ENCODE peak calls at places on chromosomes 7 and 10, in seven cellular contexts. Y is fibroblast of mammary gland, B is AG09309, M is lower leg skin, F is GM06990, U is tibial artery, N is HL-60. A is an unnamed sample.

GRCh38 chr7:45566386-45566785 is 7.8 kb upstream of the ADCY1 start:
- DNase-seq in U (no peak), Y (no peak), F (no peak), N (no peak), B (no peak), M (no peak), A (peak)

GRCh38 chr10:24824124-24824523 is 100.4 kb upstream of the ARHGAP21 start:
- DNase-seq in N (no peak), F (no peak), M (no peak), U (no peak), B (no peak), Y (peak), A (no peak)

GRCh38 chr7:26681819-26682418 is 182.5 kb downstream of the SKAP2 start:
- DNase-seq in Y (peak), F (no peak), M (no peak), N (no peak), B (no peak), U (no peak), A (no peak)

GRCh38 chr10:50431791-50432190 is 180.5 kb upstream of the ASAH2 start:
- DNase-seq in N (no peak), Y (peak), M (no peak), F (peak), U (no peak), B (peak), A (no peak)

GRCh38 chr10:60968504-60968903 is 24.5 kb upstream of the RHOBTB1 start:
- DNase-seq in N (no peak), F (no peak), B (no peak), U (no peak), Y (no peak), M (no peak), A (no peak)

GRCh38 chr10:92011560-92012214 is 88.1 kb downstream of the BTAF1 start:
- DNase-seq in Y (peak), F (no peak), M (no peak), N (no peak), U (no peak), B (no peak), A (no peak)

GRCh38 chr7:5477723-5478531 is 54.3 kb upstream of the TNRC18 start:
- DNase-seq in N (no peak), U (no peak), B (no peak), F (no peak), M (no peak), Y (no peak), A (no peak)

GRCh38 chr7:16063691-16064090 is 357.6 kb downstream of the CRPPA start:
- DNase-seq in F (no peak), Y (peak), M (no peak), U (no peak), N (no peak), B (no peak), A (no peak)

GRCh38 chr10:34028936-34029335 is 694.5 kb upstream of the NRP1 start:
- DNase-seq in N (no peak), B (no peak), M (no peak), F (no peak), U (no peak), Y (no peak), A (no peak)

GRCh38 chr10:80530251-80530650 is 7.5 kb upstream of the SH2D4B start:
- DNase-seq in M (no peak), N (peak), Y (peak), F (no peak), B (no peak), U (no peak), A (no peak)

GRCh38 chr7:151148319-151149259 is 18.9 kb downstream of the GBX1 start:
- DNase-seq in N (no peak), B (no peak), U (no peak), Y (no peak), F (no peak), M (no peak), A (peak)

GRCh38 chr10:133167693-133168616 is 7.9 kb downstream of the KNDC1 start:
- DNase-seq in F (no peak), U (peak), B (no peak), N (no peak), M (no peak), Y (no peak), A (no peak)

GRCh38 chr10:126459878-126460481 is 71.7 kb upstream of the ADAM12 start:
- DNase-seq in B (peak), Y (peak), F (no peak), M (no peak), U (no peak), N (no peak), A (no peak)

GRCh38 chr10:87090779-87091178 is 3.9 kb downstream of the GLUD1 start:
- DNase-seq in B (no peak), F (no peak), M (no peak), Y (peak), U (no peak), N (no peak), A (no peak)

GRCh38 chr7:129664029-129665012 is 52.8 kb downstream of the NRF1 start:
- DNase-seq in Y (peak), M (no peak), F (no peak), U (no peak), B (peak), N (no peak), A (no peak)

GRCh38 chr7:157619753-157620525 is 283.1 kb downstream of the DNAJB6 start:
- DNase-seq in N (no peak), B (no peak), M (no peak), Y (no peak), U (no peak), F (no peak), A (no peak)

GRCh38 chr7:134802762-134803161 is 23.3 kb downstream of the CALD1 start:
- DNase-seq in B (no peak), F (no peak), Y (no peak), N (no peak), U (no peak), M (no peak), A (no peak)

GRCh38 chr10:103197177-103197576 is 4.1 kb upstream of the NT5C2 start:
- DNase-seq in B (no peak), U (peak), Y (peak), N (peak), F (no peak), M (peak), A (no peak)

GRCh38 chr10:132493246-132493755 is 44.3 kb upstream of the INPP5A start:
- DNase-seq in Y (no peak), B (no peak), M (no peak), F (no peak), U (no peak), N (no peak), A (no peak)

GRCh38 chr7:100584677-100585510 is 1.0 kb downstream of the LRCH4 start:
- DNase-seq in F (no peak), Y (peak), U (no peak), M (peak), B (peak), N (no peak), A (no peak)

GRCh38 chr10:82889703-82890102 is 1014.7 kb downstream of the NRG3 start:
- DNase-seq in M (no peak), Y (no peak), B (no peak), N (no peak), U (no peak), F (no peak), A (no peak)

GRCh38 chr7:151089893-151090730 is 3.8 kb downstream of the AGAP3 start:
- DNase-seq in Y (peak), U (no peak), M (no peak), B (no peak), F (no peak), N (no peak), A (no peak)

GRCh38 chr10:99427566-99428150 is 2.8 kb downstream of the GOT1 start:
- DNase-seq in B (no peak), M (no peak), F (no peak), N (no peak), Y (no peak), U (no peak), A (no peak)

GRCh38 chr10:37240223-37240622 is 114.8 kb downstream of the ANKRD30A start:
- DNase-seq in U (no peak), N (no peak), B (no peak), M (no peak), Y (no peak), F (no peak), A (no peak)

GRCh38 chr10:78255796-78256638 is 222.4 kb downstream of the RPS24 start:
- DNase-seq in M (peak), U (peak), B (peak), N (peak), F (no peak), Y (peak), A (no peak)

GRCh38 chr10:48289652-48290238 is 15.2 kb upstream of the FRMPD2 start:
- DNase-seq in U (peak), M (peak), F (no peak), Y (peak), B (peak), N (no peak), A (no peak)

GRCh38 chr10:22554481-22555182 is 159.7 kb downstream of the PIP4K2A start:
- DNase-seq in Y (peak), B (no peak), M (peak), F (no peak), U (peak), N (no peak), A (no peak)

DNA sequence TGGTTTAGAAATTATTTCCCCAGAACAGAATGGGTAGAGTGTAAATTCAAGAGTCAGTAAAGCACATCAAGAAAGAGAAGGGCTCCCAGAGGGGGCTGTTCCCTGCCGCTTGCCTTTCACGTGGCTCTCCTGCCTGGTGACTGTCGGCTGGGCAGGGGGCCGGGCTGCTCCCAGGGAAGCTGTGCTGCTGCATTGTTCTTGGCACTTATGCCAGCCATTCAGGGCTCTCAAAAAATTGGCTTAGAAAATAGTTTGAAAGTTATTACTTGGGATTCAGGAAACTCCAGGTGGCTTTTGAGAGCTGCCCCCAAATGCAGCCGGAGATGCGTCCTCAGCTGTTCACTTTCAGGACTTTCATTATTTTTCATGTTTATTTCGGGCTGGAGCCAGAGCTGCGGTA is 93.9 kb downstream of the SORCS3 start:
- DNase-seq in M (no peak), Y (no peak), U (no peak), N (no peak), F (no peak), B (no peak), A (no peak)
- H3K4me3 ChIP-seq in M (no peak), Y (no peak), U (no peak), N (no peak), F (no peak), B (no peak), A (no peak)

GRCh38 chr7:106870528-106870927 is 5.4 kb downstream of the PIK3CG start:
- DNase-seq in F (no peak), Y (no peak), U (no peak), B (no peak), N (no peak), M (no peak), A (no peak)

GRCh38 chr7:106869954-106870353 is 4.9 kb downstream of the PIK3CG start:
- DNase-seq in Y (no peak), M (no peak), N (no peak), F (no peak), B (no peak), U (no peak), A (no peak)

GRCh38 chr7:106871793-106872571 is 6.9 kb downstream of the PIK3CG start:
- DNase-seq in N (no peak), Y (no peak), B (no peak), M (no peak), U (no peak), F (no peak), A (no peak)

GRCh38 chr7:106872763-106873162 is 7.7 kb downstream of the PIK3CG start:
- DNase-seq in B (no peak), N (no peak), M (no peak), Y (no peak), F (no peak), U (no peak), A (no peak)

GRCh38 chr7:106870983-106871410 is 5.9 kb downstream of the PIK3CG start:
- DNase-seq in Y (peak), U (no peak), M (no peak), B (no peak), F (peak), N (peak), A (no peak)
- H3K4me3 ChIP-seq in Y (no peak), U (no peak), M (no peak), B (no peak), F (peak), N (peak), A (no peak)

GRCh38 chr7:153444591-153444990 is 607.6 kb upstream of the DPP6 start:
- DNase-seq in B (no peak), Y (no peak), U (no peak), F (no peak), M (no peak), N (no peak), A (no peak)

GRCh38 chr7:153443031-153443430 is 609.2 kb upstream of the DPP6 start:
- DNase-seq in U (no peak), B (no peak), M (no peak), Y (no peak), N (no peak), F (no peak), A (peak)

GRCh38 chr7:153446490-153446889 is 605.7 kb upstream of the DPP6 start:
- DNase-seq in B (no peak), M (no peak), U (no peak), Y (no peak), N (no peak), F (no peak), A (no peak)

GRCh38 chr7:153445641-153446040 is 606.6 kb upstream of the DPP6 start:
- DNase-seq in Y (no peak), N (no peak), M (no peak), U (no peak), B (no peak), F (no peak), A (no peak)

DNA sequence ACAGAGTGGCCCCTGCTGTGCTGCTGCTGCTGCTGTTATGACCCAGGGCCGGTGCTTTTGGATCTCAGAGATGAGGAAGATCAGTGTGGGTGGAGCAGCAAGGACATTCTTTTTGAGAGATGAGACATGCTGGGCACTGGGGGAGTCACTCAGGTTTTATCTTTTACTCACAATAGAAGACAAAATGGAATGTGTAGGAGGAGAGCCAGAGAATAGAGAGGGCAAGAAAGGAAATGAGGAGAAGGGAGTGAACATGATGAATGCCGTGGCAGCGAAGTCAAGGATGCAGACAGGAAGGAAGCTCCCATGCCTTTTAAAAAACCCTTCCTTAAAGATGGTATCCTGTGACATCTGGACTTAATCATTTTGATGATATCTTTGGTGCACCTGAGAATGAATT is 611.4 kb upstream of the DPP6 start:
- DNase-seq in F (no peak), B (no peak), N (no peak), Y (no peak), M (no peak), U (no peak), A (no peak)
- H3K4me3 ChIP-seq in F (no peak), B (no peak), N (no peak), Y (no peak), M (no peak), U (no peak), A (no peak)

DNA sequence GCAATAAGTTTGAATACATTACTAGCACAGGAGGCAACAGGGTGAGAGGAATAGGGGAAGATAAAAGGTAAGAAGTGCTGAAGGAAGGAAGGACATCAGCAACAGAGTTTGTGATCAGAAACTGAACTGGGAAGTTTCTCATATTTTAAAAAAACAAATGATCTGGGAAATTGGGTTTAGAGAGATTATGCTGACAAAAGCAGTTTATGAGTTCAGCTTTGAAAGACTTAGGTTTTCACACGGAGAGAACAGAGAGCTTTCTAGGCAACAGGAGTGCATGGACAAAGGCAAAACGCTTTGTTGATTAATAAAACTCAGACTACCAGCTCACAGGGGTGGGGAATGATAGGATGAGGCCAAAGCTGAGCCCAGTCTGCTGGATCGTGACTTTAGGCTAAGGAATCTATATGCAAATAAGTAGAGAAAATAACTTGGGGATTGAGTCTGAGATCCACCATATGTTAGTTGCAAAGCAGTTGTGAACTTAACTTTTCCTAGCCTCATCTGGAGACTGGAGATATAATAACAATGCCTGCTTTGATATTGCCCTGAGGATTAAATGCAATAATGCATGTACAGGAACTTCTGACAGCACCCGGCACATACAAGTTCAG is 4.2 kb downstream of the OSBPL3 start:
- DNase-seq in F (no peak), M (no peak), N (no peak), B (no peak), U (no peak), Y (no peak), A (no peak)
- H3K4me3 ChIP-seq in F (no peak), M (no peak), N (no peak), B (no peak), U (no peak), Y (no peak), A (no peak)

GRCh38 chr7:141511370-141512335 is 39.6 kb upstream of the AGK start:
- DNase-seq in N (no peak), Y (no peak), M (no peak), F (no peak), B (no peak), U (no peak), A (no peak)
- H3K4me3 ChIP-seq in N (no peak), Y (no peak), M (no peak), F (peak), B (no peak), U (no peak), A (peak)

DNA sequence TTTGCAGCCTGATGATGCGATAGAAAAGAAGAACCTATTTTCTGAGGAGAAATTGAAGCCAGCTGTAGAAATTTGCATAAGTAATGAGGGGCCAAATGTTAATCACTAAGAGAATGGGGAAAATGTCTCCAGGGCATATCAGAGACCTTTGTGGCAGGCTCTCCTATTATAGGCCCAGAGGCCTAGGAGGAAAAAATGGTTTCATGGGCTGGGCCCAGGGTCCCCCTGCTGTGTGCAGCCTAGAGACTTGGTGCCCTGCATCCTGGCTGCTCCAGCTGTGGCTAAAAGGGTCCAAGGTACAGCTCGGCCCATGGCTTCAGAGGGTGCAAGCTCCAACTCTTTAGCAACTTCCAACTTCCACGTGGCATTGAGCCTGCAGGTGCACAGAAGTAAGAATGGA is 123.4 kb downstream of the STK31 start:
- DNase-seq in Y (no peak), N (no peak), B (no peak), F (no peak), M (no peak), U (no peak), A (no peak)
- H3K4me3 ChIP-seq in Y (no peak), N (no peak), B (no peak), F (no peak), M (no peak), U (no peak), A (no peak)

DNA sequence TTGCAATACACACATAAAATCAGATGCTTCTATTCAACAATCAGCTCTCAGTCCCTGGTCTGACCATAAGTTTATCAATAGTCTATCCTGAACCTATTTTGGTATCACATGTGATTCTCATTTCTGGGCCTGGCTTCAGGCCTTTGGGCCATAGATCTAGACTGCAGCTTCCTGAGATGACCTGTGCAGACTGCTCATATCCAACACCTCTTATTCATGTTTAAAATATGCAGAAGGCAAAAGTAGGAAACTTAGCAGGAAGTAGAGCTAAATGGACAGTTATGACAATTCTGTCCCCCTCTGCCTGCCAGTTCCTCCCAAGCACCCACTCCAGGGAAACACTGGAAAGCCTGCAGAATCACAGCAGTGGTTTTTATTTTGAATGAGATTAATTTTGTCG is 53.3 kb downstream of the C7orf25 start:
- DNase-seq in M (no peak), U (no peak), B (no peak), Y (peak), F (no peak), N (no peak), A (no peak)
- H3K4me3 ChIP-seq in M (no peak), U (no peak), B (no peak), Y (no peak), F (no peak), N (no peak), A (no peak)

GRCh38 chr7:75637854-75638606 is 100.7 kb downstream of the HIP1 start:
- DNase-seq in U (no peak), B (no peak), N (no peak), F (no peak), Y (no peak), M (no peak), A (no peak)
- H3K4me3 ChIP-seq in U (peak), B (peak), N (peak), F (peak), Y (peak), M (peak), A (peak)

GRCh38 chr7:20784311-20785210 is 2.1 kb downstream of the SP8 start:
- DNase-seq in M (no peak), Y (peak), U (no peak), N (no peak), F (no peak), B (no peak), A (no peak)
- H3K4me3 ChIP-seq in M (peak), Y (no peak), U (peak), N (no peak), F (no peak), B (no peak), A (peak)

A was measured in vagina.